ENCODE peak calls at places on chromosomes 12 and 14, in ten cellular contexts. One of them, this sample, is unnamed.

GRCh38 chr14:42214981-42215491 is 608.4 kb downstream of the LRFN5 start:
- DNase-seq in HFF-Myc: peak; percentile 47
- DNase-seq in A172: peak; percentile 81
- DNase-seq in activated CD8-positive, alpha-beta T cell treated with anti-CD3 and anti-CD28 coated beads for 36 hours: no peak
- DNase-seq in Kasumi-1: no peak
- DNase-seq in A549: no peak
- DNase-seq in NCI-H1417 treated with DMSO at 0.1 percent for 48 hours: no peak
- DNase-seq in HTR-8/SVneo: peak; percentile 19
- DNase-seq in stimulated activated CD8-positive, alpha-beta memory T cell treated with anti-CD3 and anti-CD28 coated beads, Interleukin-15, amount 100 ng/mL, for 4 hours: no peak
- DNase-seq in MCF 10A: peak; percentile 77
- DNase-seq in this sample: no peak

GRCh38 chr12:52252728-52253328 is 19.8 kb downstream of the KRT7 start:
- DNase-seq in HFF-Myc: no peak
- DNase-seq in activated CD8-positive, alpha-beta T cell treated with anti-CD3 and anti-CD28 coated beads for 36 hours: no peak
- DNase-seq in HTR-8/SVneo: no peak
- DNase-seq in MCF 10A: peak; percentile 46
- DNase-seq in Kasumi-1: no peak
- DNase-seq in stimulated activated CD8-positive, alpha-beta memory T cell treated with anti-CD3 and anti-CD28 coated beads, Interleukin-15, amount 100 ng/mL, for 4 hours: no peak
- DNase-seq in NCI-H1417 treated with DMSO at 0.1 percent for 48 hours: no peak
- DNase-seq in A549: peak; percentile 43
- DNase-seq in A172: no peak
- DNase-seq in this sample: no peak

GRCh38 chr14:50040401-50040775 is 76.0 kb downstream of the VCPKMT start:
- DNase-seq in A549: peak; percentile 64
- DNase-seq in HFF-Myc: peak; percentile 65
- DNase-seq in HTR-8/SVneo: peak; percentile 72
- DNase-seq in MCF 10A: peak; percentile 81
- DNase-seq in A172: peak; percentile 83
- DNase-seq in activated CD8-positive, alpha-beta T cell treated with anti-CD3 and anti-CD28 coated beads for 36 hours: peak; percentile 57
- DNase-seq in NCI-H1417 treated with DMSO at 0.1 percent for 48 hours: no peak
- DNase-seq in stimulated activated CD8-positive, alpha-beta memory T cell treated with anti-CD3 and anti-CD28 coated beads, Interleukin-15, amount 100 ng/mL, for 4 hours: no peak
- DNase-seq in Kasumi-1: peak; percentile 77
- DNase-seq in this sample: no peak

GRCh38 chr12:57764662-57765002 is 2.2 kb downstream of the CYP27B1 start:
- DNase-seq in Kasumi-1: no peak
- DNase-seq in MCF 10A: peak; percentile 32
- DNase-seq in A549: no peak
- DNase-seq in stimulated activated CD8-positive, alpha-beta memory T cell treated with anti-CD3 and anti-CD28 coated beads, Interleukin-15, amount 100 ng/mL, for 4 hours: no peak
- DNase-seq in HTR-8/SVneo: no peak
- DNase-seq in NCI-H1417 treated with DMSO at 0.1 percent for 48 hours: no peak
- DNase-seq in A172: no peak
- DNase-seq in activated CD8-positive, alpha-beta T cell treated with anti-CD3 and anti-CD28 coated beads for 36 hours: peak; percentile 52
- DNase-seq in HFF-Myc: no peak
- DNase-seq in this sample: no peak

GRCh38 chr12:104951759-104952509 is 6.2 kb downstream of the SLC41A2 start:
- DNase-seq in stimulated activated CD8-positive, alpha-beta memory T cell treated with anti-CD3 and anti-CD28 coated beads, Interleukin-15, amount 100 ng/mL, for 4 hours: no peak
- DNase-seq in MCF 10A: peak; percentile 16
- DNase-seq in A549: no peak
- DNase-seq in NCI-H1417 treated with DMSO at 0.1 percent for 48 hours: no peak
- DNase-seq in HFF-Myc: no peak
- DNase-seq in HTR-8/SVneo: no peak
- DNase-seq in A172: no peak
- DNase-seq in Kasumi-1: no peak
- DNase-seq in activated CD8-positive, alpha-beta T cell treated with anti-CD3 and anti-CD28 coated beads for 36 hours: no peak
- DNase-seq in this sample: no peak

GRCh38 chr12:29545102-29545467 is 47.6 kb upstream of the OVCH1 start:
- DNase-seq in Kasumi-1: no peak
- DNase-seq in A549: no peak
- DNase-seq in NCI-H1417 treated with DMSO at 0.1 percent for 48 hours: no peak
- DNase-seq in HTR-8/SVneo: no peak
- DNase-seq in A172: no peak
- DNase-seq in HFF-Myc: no peak
- DNase-seq in stimulated activated CD8-positive, alpha-beta memory T cell treated with anti-CD3 and anti-CD28 coated beads, Interleukin-15, amount 100 ng/mL, for 4 hours: no peak
- DNase-seq in MCF 10A: no peak
- DNase-seq in activated CD8-positive, alpha-beta T cell treated with anti-CD3 and anti-CD28 coated beads for 36 hours: no peak
- DNase-seq in this sample: no peak

GRCh38 chr14:104353221-104353920 is 215.0 kb downstream of the KIF26A start:
- DNase-seq in HTR-8/SVneo: no peak
- DNase-seq in stimulated activated CD8-positive, alpha-beta memory T cell treated with anti-CD3 and anti-CD28 coated beads, Interleukin-15, amount 100 ng/mL, for 4 hours: no peak
- DNase-seq in NCI-H1417 treated with DMSO at 0.1 percent for 48 hours: no peak
- DNase-seq in A549: no peak
- DNase-seq in MCF 10A: no peak
- DNase-seq in activated CD8-positive, alpha-beta T cell treated with anti-CD3 and anti-CD28 coated beads for 36 hours: no peak
- DNase-seq in Kasumi-1: no peak
- DNase-seq in A172: no peak
- DNase-seq in HFF-Myc: no peak
- DNase-seq in this sample: no peak

GRCh38 chr14:58299665-58300202 is 1.4 kb downstream of the ARID4A start:
- DNase-seq in A172: no peak
- DNase-seq in NCI-H1417 treated with DMSO at 0.1 percent for 48 hours: no peak
- DNase-seq in Kasumi-1: peak; percentile 23
- DNase-seq in HTR-8/SVneo: peak; percentile 41
- DNase-seq in HFF-Myc: no peak
- DNase-seq in activated CD8-positive, alpha-beta T cell treated with anti-CD3 and anti-CD28 coated beads for 36 hours: peak; percentile 14
- DNase-seq in MCF 10A: peak; percentile 19
- DNase-seq in A549: no peak
- DNase-seq in stimulated activated CD8-positive, alpha-beta memory T cell treated with anti-CD3 and anti-CD28 coated beads, Interleukin-15, amount 100 ng/mL, for 4 hours: no peak
- DNase-seq in this sample: no peak

GRCh38 chr12:1616233-1617066 is 12.6 kb upstream of the WNT5B start:
- DNase-seq in MCF 10A: peak; percentile 55
- DNase-seq in A549: no peak
- DNase-seq in A172: no peak
- DNase-seq in HTR-8/SVneo: no peak
- DNase-seq in stimulated activated CD8-positive, alpha-beta memory T cell treated with anti-CD3 and anti-CD28 coated beads, Interleukin-15, amount 100 ng/mL, for 4 hours: no peak
- DNase-seq in NCI-H1417 treated with DMSO at 0.1 percent for 48 hours: no peak
- DNase-seq in Kasumi-1: peak; percentile 58
- DNase-seq in HFF-Myc: no peak
- DNase-seq in activated CD8-positive, alpha-beta T cell treated with anti-CD3 and anti-CD28 coated beads for 36 hours: peak; percentile 28
- DNase-seq in this sample: no peak

GRCh38 chr12:21439347-21439746 is 1.9 kb downstream of the PYROXD1 start:
- DNase-seq in A549: no peak
- DNase-seq in stimulated activated CD8-positive, alpha-beta memory T cell treated with anti-CD3 and anti-CD28 coated beads, Interleukin-15, amount 100 ng/mL, for 4 hours: no peak
- DNase-seq in activated CD8-positive, alpha-beta T cell treated with anti-CD3 and anti-CD28 coated beads for 36 hours: no peak
- DNase-seq in A172: no peak
- DNase-seq in HFF-Myc: no peak
- DNase-seq in Kasumi-1: no peak
- DNase-seq in MCF 10A: no peak
- DNase-seq in NCI-H1417 treated with DMSO at 0.1 percent for 48 hours: no peak
- DNase-seq in HTR-8/SVneo: no peak
- DNase-seq in this sample: no peak

GRCh38 chr12:121796855-121797751 is 3.6 kb upstream of the RHOF start:
- DNase-seq in HFF-Myc: no peak
- DNase-seq in A549: peak; percentile 90
- DNase-seq in Kasumi-1: no peak
- DNase-seq in A172: peak; percentile 94
- DNase-seq in HTR-8/SVneo: peak; percentile 87
- DNase-seq in activated CD8-positive, alpha-beta T cell treated with anti-CD3 and anti-CD28 coated beads for 36 hours: no peak
- DNase-seq in stimulated activated CD8-positive, alpha-beta memory T cell treated with anti-CD3 and anti-CD28 coated beads, Interleukin-15, amount 100 ng/mL, for 4 hours: no peak
- DNase-seq in MCF 10A: peak; percentile 86
- DNase-seq in NCI-H1417 treated with DMSO at 0.1 percent for 48 hours: peak; percentile 67
- DNase-seq in this sample: no peak

GRCh38 chr12:45168976-45169375 is 46.9 kb upstream of the ANO6 start:
- DNase-seq in A172: no peak
- DNase-seq in stimulated activated CD8-positive, alpha-beta memory T cell treated with anti-CD3 and anti-CD28 coated beads, Interleukin-15, amount 100 ng/mL, for 4 hours: no peak
- DNase-seq in HFF-Myc: no peak
- DNase-seq in A549: no peak
- DNase-seq in MCF 10A: no peak
- DNase-seq in NCI-H1417 treated with DMSO at 0.1 percent for 48 hours: no peak
- DNase-seq in Kasumi-1: no peak
- DNase-seq in HTR-8/SVneo: no peak
- DNase-seq in activated CD8-positive, alpha-beta T cell treated with anti-CD3 and anti-CD28 coated beads for 36 hours: no peak
- DNase-seq in this sample: no peak

GRCh38 chr12:6197996-6198395 is 2.2 kb upstream of the CD9 start:
- DNase-seq in MCF 10A: no peak
- DNase-seq in stimulated activated CD8-positive, alpha-beta memory T cell treated with anti-CD3 and anti-CD28 coated beads, Interleukin-15, amount 100 ng/mL, for 4 hours: no peak
- DNase-seq in A549: no peak
- DNase-seq in activated CD8-positive, alpha-beta T cell treated with anti-CD3 and anti-CD28 coated beads for 36 hours: no peak
- DNase-seq in Kasumi-1: no peak
- DNase-seq in HTR-8/SVneo: no peak
- DNase-seq in A172: no peak
- DNase-seq in HFF-Myc: no peak
- DNase-seq in NCI-H1417 treated with DMSO at 0.1 percent for 48 hours: no peak
- DNase-seq in this sample: no peak

GRCh38 chr12:41932470-41932991 is 212.1 kb downstream of the GXYLT1 start:
- DNase-seq in MCF 10A: no peak
- DNase-seq in Kasumi-1: peak; percentile 92
- DNase-seq in NCI-H1417 treated with DMSO at 0.1 percent for 48 hours: peak; percentile 97
- DNase-seq in A549: no peak
- DNase-seq in HFF-Myc: no peak
- DNase-seq in A172: no peak
- DNase-seq in HTR-8/SVneo: no peak
- DNase-seq in activated CD8-positive, alpha-beta T cell treated with anti-CD3 and anti-CD28 coated beads for 36 hours: peak; percentile 29
- DNase-seq in stimulated activated CD8-positive, alpha-beta memory T cell treated with anti-CD3 and anti-CD28 coated beads, Interleukin-15, amount 100 ng/mL, for 4 hours: no peak
- DNase-seq in this sample: peak; percentile 91

GRCh38 chr14:102255401-102256190 is 49.4 kb downstream of the MOK start:
- DNase-seq in MCF 10A: peak; percentile 37
- DNase-seq in activated CD8-positive, alpha-beta T cell treated with anti-CD3 and anti-CD28 coated beads for 36 hours: no peak
- DNase-seq in A172: peak; percentile 27
- DNase-seq in NCI-H1417 treated with DMSO at 0.1 percent for 48 hours: no peak
- DNase-seq in stimulated activated CD8-positive, alpha-beta memory T cell treated with anti-CD3 and anti-CD28 coated beads, Interleukin-15, amount 100 ng/mL, for 4 hours: no peak
- DNase-seq in HFF-Myc: no peak
- DNase-seq in Kasumi-1: no peak
- DNase-seq in HTR-8/SVneo: no peak
- DNase-seq in A549: peak; percentile 37
- DNase-seq in this sample: no peak

GRCh38 chr14:22469541-22470303 is 119.3 kb downstream of the DAD1 start:
- DNase-seq in HFF-Myc: no peak
- DNase-seq in NCI-H1417 treated with DMSO at 0.1 percent for 48 hours: no peak
- DNase-seq in activated CD8-positive, alpha-beta T cell treated with anti-CD3 and anti-CD28 coated beads for 36 hours: no peak
- DNase-seq in A172: no peak
- DNase-seq in A549: no peak
- DNase-seq in MCF 10A: no peak
- DNase-seq in Kasumi-1: peak; percentile 43
- DNase-seq in stimulated activated CD8-positive, alpha-beta memory T cell treated with anti-CD3 and anti-CD28 coated beads, Interleukin-15, amount 100 ng/mL, for 4 hours: no peak
- DNase-seq in HTR-8/SVneo: no peak
- DNase-seq in this sample: no peak

GRCh38 chr14:103273145-103273846 is 60.7 kb upstream of the EIF5 start:
- DNase-seq in HTR-8/SVneo: no peak
- DNase-seq in HFF-Myc: no peak
- DNase-seq in activated CD8-positive, alpha-beta T cell treated with anti-CD3 and anti-CD28 coated beads for 36 hours: no peak
- DNase-seq in Kasumi-1: no peak
- DNase-seq in NCI-H1417 treated with DMSO at 0.1 percent for 48 hours: no peak
- DNase-seq in A549: no peak
- DNase-seq in MCF 10A: no peak
- DNase-seq in A172: no peak
- DNase-seq in stimulated activated CD8-positive, alpha-beta memory T cell treated with anti-CD3 and anti-CD28 coated beads, Interleukin-15, amount 100 ng/mL, for 4 hours: no peak
- DNase-seq in this sample: no peak

GRCh38 chr12:2845280-2845679 is 10.4 kb upstream of the NRIP2 start:
- DNase-seq in A172: no peak
- DNase-seq in HFF-Myc: peak; percentile 44
- DNase-seq in Kasumi-1: no peak
- DNase-seq in A549: no peak
- DNase-seq in HTR-8/SVneo: peak; percentile 85
- DNase-seq in MCF 10A: no peak
- DNase-seq in NCI-H1417 treated with DMSO at 0.1 percent for 48 hours: no peak
- DNase-seq in stimulated activated CD8-positive, alpha-beta memory T cell treated with anti-CD3 and anti-CD28 coated beads, Interleukin-15, amount 100 ng/mL, for 4 hours: no peak
- DNase-seq in activated CD8-positive, alpha-beta T cell treated with anti-CD3 and anti-CD28 coated beads for 36 hours: no peak
- DNase-seq in this sample: no peak

GRCh38 chr14:54446201-54446693 is 5.1 kb upstream of the CNIH1 start:
- DNase-seq in NCI-H1417 treated with DMSO at 0.1 percent for 48 hours: no peak
- DNase-seq in activated CD8-positive, alpha-beta T cell treated with anti-CD3 and anti-CD28 coated beads for 36 hours: no peak
- DNase-seq in stimulated activated CD8-positive, alpha-beta memory T cell treated with anti-CD3 and anti-CD28 coated beads, Interleukin-15, amount 100 ng/mL, for 4 hours: no peak
- DNase-seq in Kasumi-1: no peak
- DNase-seq in HTR-8/SVneo: no peak
- DNase-seq in HFF-Myc: no peak
- DNase-seq in A172: no peak
- DNase-seq in MCF 10A: peak; percentile 97
- DNase-seq in A549: no peak
- DNase-seq in this sample: no peak

GRCh38 chr14:106875503-106875902 is 1349.1 kb downstream of the TMEM121 start:
- DNase-seq in NCI-H1417 treated with DMSO at 0.1 percent for 48 hours: no peak
- DNase-seq in activated CD8-positive, alpha-beta T cell treated with anti-CD3 and anti-CD28 coated beads for 36 hours: peak; percentile 74
- DNase-seq in A172: no peak
- DNase-seq in MCF 10A: peak; percentile 27
- DNase-seq in A549: no peak
- DNase-seq in stimulated activated CD8-positive, alpha-beta memory T cell treated with anti-CD3 and anti-CD28 coated beads, Interleukin-15, amount 100 ng/mL, for 4 hours: no peak
- DNase-seq in HFF-Myc: no peak
- DNase-seq in Kasumi-1: peak; percentile 64
- DNase-seq in HTR-8/SVneo: no peak
- DNase-seq in this sample: no peak

GRCh38 chr12:76142305-76142704 is 57.8 kb upstream of the NAP1L1 start:
- DNase-seq in A549: no peak
- DNase-seq in NCI-H1417 treated with DMSO at 0.1 percent for 48 hours: no peak
- DNase-seq in HTR-8/SVneo: no peak
- DNase-seq in A172: no peak
- DNase-seq in HFF-Myc: no peak
- DNase-seq in Kasumi-1: no peak
- DNase-seq in activated CD8-positive, alpha-beta T cell treated with anti-CD3 and anti-CD28 coated beads for 36 hours: no peak
- DNase-seq in stimulated activated CD8-positive, alpha-beta memory T cell treated with anti-CD3 and anti-CD28 coated beads, Interleukin-15, amount 100 ng/mL, for 4 hours: no peak
- DNase-seq in MCF 10A: no peak
- DNase-seq in this sample: no peak

GRCh38 chr14:99538275-99538674 is 57.1 kb downstream of the CCNK start:
- DNase-seq in A549: peak; percentile 38
- DNase-seq in activated CD8-positive, alpha-beta T cell treated with anti-CD3 and anti-CD28 coated beads for 36 hours: no peak
- DNase-seq in HFF-Myc: no peak
- DNase-seq in MCF 10A: no peak
- DNase-seq in stimulated activated CD8-positive, alpha-beta memory T cell treated with anti-CD3 and anti-CD28 coated beads, Interleukin-15, amount 100 ng/mL, for 4 hours: no peak
- DNase-seq in NCI-H1417 treated with DMSO at 0.1 percent for 48 hours: no peak
- DNase-seq in A172: peak; percentile 43
- DNase-seq in Kasumi-1: no peak
- DNase-seq in HTR-8/SVneo: no peak
- DNase-seq in this sample: no peak

GRCh38 chr12:122235741-122236140 is 9.9 kb upstream of the DIABLO start:
- DNase-seq in NCI-H1417 treated with DMSO at 0.1 percent for 48 hours: no peak
- DNase-seq in MCF 10A: no peak
- DNase-seq in A172: no peak
- DNase-seq in Kasumi-1: no peak
- DNase-seq in HFF-Myc: no peak
- DNase-seq in stimulated activated CD8-positive, alpha-beta memory T cell treated with anti-CD3 and anti-CD28 coated beads, Interleukin-15, amount 100 ng/mL, for 4 hours: no peak
- DNase-seq in A549: no peak
- DNase-seq in HTR-8/SVneo: no peak
- DNase-seq in activated CD8-positive, alpha-beta T cell treated with anti-CD3 and anti-CD28 coated beads for 36 hours: no peak
- DNase-seq in this sample: no peak

GRCh38 chr12:81942588-81942987 is 183.4 kb upstream of the PPFIA2 start:
- DNase-seq in Kasumi-1: peak; percentile 73
- DNase-seq in NCI-H1417 treated with DMSO at 0.1 percent for 48 hours: no peak
- DNase-seq in A549: no peak
- DNase-seq in HFF-Myc: no peak
- DNase-seq in activated CD8-positive, alpha-beta T cell treated with anti-CD3 and anti-CD28 coated beads for 36 hours: no peak
- DNase-seq in MCF 10A: no peak
- DNase-seq in HTR-8/SVneo: no peak
- DNase-seq in stimulated activated CD8-positive, alpha-beta memory T cell treated with anti-CD3 and anti-CD28 coated beads, Interleukin-15, amount 100 ng/mL, for 4 hours: no peak
- DNase-seq in A172: peak; percentile 3
- DNase-seq in this sample: no peak

GRCh38 chr12:1619599-1619998 is 9.4 kb upstream of the WNT5B start:
- DNase-seq in activated CD8-positive, alpha-beta T cell treated with anti-CD3 and anti-CD28 coated beads for 36 hours: peak; percentile 28
- DNase-seq in stimulated activated CD8-positive, alpha-beta memory T cell treated with anti-CD3 and anti-CD28 coated beads, Interleukin-15, amount 100 ng/mL, for 4 hours: no peak
- DNase-seq in MCF 10A: no peak
- DNase-seq in HFF-Myc: no peak
- DNase-seq in A549: no peak
- DNase-seq in A172: no peak
- DNase-seq in Kasumi-1: peak; percentile 32
- DNase-seq in NCI-H1417 treated with DMSO at 0.1 percent for 48 hours: no peak
- DNase-seq in HTR-8/SVneo: no peak
- DNase-seq in this sample: no peak

GRCh38 chr12:7864751-7865150 is 8.0 kb downstream of the SLC2A14 start:
- DNase-seq in Kasumi-1: no peak
- DNase-seq in HFF-Myc: no peak
- DNase-seq in activated CD8-positive, alpha-beta T cell treated with anti-CD3 and anti-CD28 coated beads for 36 hours: no peak
- DNase-seq in MCF 10A: no peak
- DNase-seq in A172: no peak
- DNase-seq in NCI-H1417 treated with DMSO at 0.1 percent for 48 hours: no peak
- DNase-seq in stimulated activated CD8-positive, alpha-beta memory T cell treated with anti-CD3 and anti-CD28 coated beads, Interleukin-15, amount 100 ng/mL, for 4 hours: no peak
- DNase-seq in A549: no peak
- DNase-seq in HTR-8/SVneo: no peak
- DNase-seq in this sample: no peak

GRCh38 chr12:122527478-122527944 is 462 bp downstream of the KNTC1 start:
- DNase-seq in MCF 10A: peak; percentile 33
- DNase-seq in activated CD8-positive, alpha-beta T cell treated with anti-CD3 and anti-CD28 coated beads for 36 hours: peak; percentile 54
- DNase-seq in Kasumi-1: peak; percentile 47
- DNase-seq in HTR-8/SVneo: peak; percentile 11
- DNase-seq in NCI-H1417 treated with DMSO at 0.1 percent for 48 hours: peak; percentile 75
- DNase-seq in A172: no peak
- DNase-seq in stimulated activated CD8-positive, alpha-beta memory T cell treated with anti-CD3 and anti-CD28 coated beads, Interleukin-15, amount 100 ng/mL, for 4 hours: no peak
- DNase-seq in A549: peak; percentile 27
- DNase-seq in HFF-Myc: no peak
- DNase-seq in this sample: no peak

GRCh38 chr14:23539209-23539866 is 12.2 kb downstream of the ZFHX2 start:
- DNase-seq in Kasumi-1: peak; percentile 36
- DNase-seq in NCI-H1417 treated with DMSO at 0.1 percent for 48 hours: no peak
- DNase-seq in activated CD8-positive, alpha-beta T cell treated with anti-CD3 and anti-CD28 coated beads for 36 hours: peak; percentile 31
- DNase-seq in stimulated activated CD8-positive, alpha-beta memory T cell treated with anti-CD3 and anti-CD28 coated beads, Interleukin-15, amount 100 ng/mL, for 4 hours: no peak
- DNase-seq in A172: peak; percentile 25
- DNase-seq in MCF 10A: peak; percentile 55
- DNase-seq in HTR-8/SVneo: peak; percentile 53
- DNase-seq in HFF-Myc: no peak
- DNase-seq in A549: peak; percentile 61
- DNase-seq in this sample: peak; percentile 15

This sample was measured in NCI-H187 treated with DMSO at 0.1 percent for 48 hours.